ENCODE peak calls at places on chromosomes 11 and 22, in eight cellular contexts. C, S, W, P, B, Y, Q and D are unnamed samples.

GRCh38 chr11:126518130-126518995 is 162.9 kb downstream of the ST3GAL4 start:
- DNase-seq in C (no peak), S (no peak), W (no peak), P (no peak), B (no peak), Y (no peak), Q (no peak), D (no peak)

GRCh38 chr22:21972293-21972779 is 10.3 kb downstream of the TOP3B start:
- DNase-seq in C (no peak), S (peak), W (no peak), P (peak), B (peak), Y (peak), Q (peak), D (no peak)

GRCh38 chr22:11066458-11067285 is 4461.3 kb upstream of the OR11H1 start:
- DNase-seq in C (no peak), S (no peak), W (no peak), P (no peak), B (no peak), Y (no peak), Q (no peak), D (no peak)

GRCh38 chr11:19437760-19438159 is 197.0 kb upstream of the E2F8 start:
- DNase-seq in C (no peak), S (peak), W (peak), P (no peak), B (no peak), Y (peak), Q (no peak), D (no peak)

GRCh38 chr22:47168900-47169800 is 406.7 kb downstream of the TBC1D22A start:
- DNase-seq in C (peak), S (no peak), W (no peak), P (no peak), B (no peak), Y (peak), Q (no peak), D (peak)

GRCh38 chr11:609355-609811 is 6.4 kb downstream of the IRF7 start:
- DNase-seq in C (peak), S (no peak), W (no peak), P (no peak), B (no peak), Y (no peak), Q (no peak), D (peak)

GRCh38 chr11:57476883-57477506 is 16.7 kb downstream of the RTN4RL2 start:
- DNase-seq in C (no peak), S (no peak), W (no peak), P (no peak), B (no peak), Y (peak), Q (no peak), D (no peak)

GRCh38 chr11:44575288-44575672 is 9.8 kb downstream of the CD82 start:
- DNase-seq in C (no peak), S (peak), W (peak), P (no peak), B (no peak), Y (peak), Q (no peak), D (no peak)

GRCh38 chr11:124758355-124759267 is 3.5 kb downstream of the ESAM start:
- DNase-seq in C (peak), S (peak), W (no peak), P (peak), B (no peak), Y (peak), Q (peak), D (peak)

GRCh38 chr11:19674420-19674819 is 38.2 kb upstream of the NAV2 start:
- DNase-seq in C (no peak), S (no peak), W (no peak), P (no peak), B (no peak), Y (no peak), Q (no peak), D (no peak)

GRCh38 chr22:49951001-49951677 is 9.4 kb upstream of the PIM3 start:
- DNase-seq in C (no peak), S (peak), W (no peak), P (no peak), B (no peak), Y (no peak), Q (no peak), D (no peak)

GRCh38 chr11:119432484-119433368 is 9.8 kb upstream of the THY1 start:
- DNase-seq in C (peak), S (peak), W (peak), P (no peak), B (no peak), Y (peak), Q (no peak), D (no peak)

GRCh38 chr11:93783362-93783761 is 720 bp upstream of the MED17 start:
- DNase-seq in C (no peak), S (no peak), W (no peak), P (no peak), B (no peak), Y (no peak), Q (no peak), D (no peak)

GRCh38 chr22:36966851-36967535 is 52.3 kb downstream of the TST start:
- DNase-seq in C (no peak), S (no peak), W (no peak), P (no peak), B (no peak), Y (peak), Q (no peak), D (no peak)

GRCh38 chr11:45860348-45860747 is 13.1 kb downstream of the CRY2 start:
- DNase-seq in C (no peak), S (no peak), W (no peak), P (no peak), B (no peak), Y (no peak), Q (no peak), D (no peak)

GRCh38 chr22:46812786-46813185 is 50.3 kb downstream of the TBC1D22A start:
- DNase-seq in C (no peak), S (no peak), W (no peak), P (no peak), B (no peak), Y (no peak), Q (no peak), D (no peak)

GRCh38 chr11:1854132-1854948 is 1.5 kb downstream of the LSP1 start:
- DNase-seq in C (no peak), S (no peak), W (no peak), P (no peak), B (no peak), Y (no peak), Q (no peak), D (no peak)